ENCODE peak calls at places on chromosomes 3 and 15, in six cellular contexts. One of them, this sample, is unnamed. For H3K4me1, the result is how much of the 10 kb centered on the place peaks cover.

GRCh38 chr3:109118584-109118983 is 650 bp upstream of the MORC1 start:
- DNase-seq in upper lobe of right lung: no peak
- DNase-seq in ovary: no peak
- DNase-seq in endodermal cell: no peak
- DNase-seq in tibial artery: no peak
- DNase-seq in GM23338: no peak
- DNase-seq in this sample: no peak

GRCh38 chr15:67091073-67091965 is 25.9 kb downstream of the SMAD3 start:
- DNase-seq in upper lobe of right lung: no peak
- DNase-seq in ovary: peak
- DNase-seq in endodermal cell: no peak
- DNase-seq in tibial artery: peak
- DNase-seq in GM23338: no peak
- DNase-seq in this sample: no peak

GRCh38 chr3:99895706-99896441 is 78.2 kb downstream of the CMSS1 start:
- DNase-seq in upper lobe of right lung: no peak
- DNase-seq in ovary: no peak
- DNase-seq in endodermal cell: no peak
- DNase-seq in tibial artery: no peak
- DNase-seq in GM23338: no peak
- DNase-seq in this sample: no peak

GRCh38 chr3:60812544-60812943 is 438.7 kb downstream of the FHIT start:
- DNase-seq in upper lobe of right lung: no peak
- DNase-seq in ovary: no peak
- DNase-seq in endodermal cell: no peak
- DNase-seq in tibial artery: no peak
- DNase-seq in GM23338: no peak
- DNase-seq in this sample: no peak

GRCh38 chr15:31202953-31203352 is 101.4 kb upstream of the TRPM1 start:
- DNase-seq in upper lobe of right lung: no peak
- DNase-seq in ovary: no peak
- DNase-seq in endodermal cell: no peak
- DNase-seq in tibial artery: no peak
- DNase-seq in GM23338: no peak
- DNase-seq in this sample: no peak

GRCh38 chr3:193728429-193729087 is 135.6 kb downstream of the OPA1 start:
- DNase-seq in upper lobe of right lung: no peak
- DNase-seq in ovary: no peak
- DNase-seq in endodermal cell: no peak
- DNase-seq in tibial artery: no peak
- DNase-seq in GM23338: no peak
- DNase-seq in this sample: no peak

GRCh38 chr3:148723591-148723990 is 25.9 kb downstream of the AGTR1 start:
- DNase-seq in upper lobe of right lung: no peak
- DNase-seq in ovary: no peak
- DNase-seq in endodermal cell: no peak
- DNase-seq in tibial artery: no peak
- DNase-seq in GM23338: no peak
- DNase-seq in this sample: no peak

GRCh38 chr3:100993309-100993708 is at the start of gene ABI3BP:
- DNase-seq in upper lobe of right lung: peak
- DNase-seq in ovary: peak
- DNase-seq in endodermal cell: peak
- DNase-seq in tibial artery: peak
- DNase-seq in GM23338: no peak
- DNase-seq in this sample: no peak

GRCh38 chr3:158200973-158201372 is 91.1 kb downstream of the RSRC1 start:
- DNase-seq in upper lobe of right lung: no peak
- DNase-seq in ovary: no peak
- DNase-seq in endodermal cell: no peak
- DNase-seq in tibial artery: no peak
- DNase-seq in GM23338: peak
- DNase-seq in this sample: no peak

GRCh38 chr15:51265037-51265555 is 73.3 kb downstream of the CYP19A1 start:
- DNase-seq in upper lobe of right lung: no peak
- DNase-seq in ovary: no peak
- DNase-seq in endodermal cell: no peak
- DNase-seq in tibial artery: no peak
- DNase-seq in GM23338: no peak
- DNase-seq in this sample: no peak

GRCh38 chr3:189737071-189737470 is 105.9 kb downstream of the TP63 start:
- DNase-seq in upper lobe of right lung: no peak
- DNase-seq in ovary: no peak
- DNase-seq in endodermal cell: no peak
- DNase-seq in tibial artery: no peak
- DNase-seq in GM23338: no peak
- DNase-seq in this sample: no peak

GRCh38 chr3:102193255-102193654 is 241.6 kb upstream of the ZPLD1 start:
- DNase-seq in upper lobe of right lung: no peak
- DNase-seq in ovary: no peak
- DNase-seq in endodermal cell: no peak
- DNase-seq in tibial artery: no peak
- DNase-seq in GM23338: no peak
- DNase-seq in this sample: no peak

GRCh38 chr3:175186511-175186910 is 327.4 kb downstream of the NAALADL2 start:
- DNase-seq in upper lobe of right lung: no peak
- DNase-seq in ovary: no peak
- DNase-seq in endodermal cell: no peak
- DNase-seq in tibial artery: no peak
- DNase-seq in GM23338: no peak
- DNase-seq in this sample: no peak

GRCh38 chr15:90300988-90301715 is 35.7 kb downstream of the NGRN start:
- DNase-seq in upper lobe of right lung: peak
- DNase-seq in ovary: peak
- DNase-seq in endodermal cell: peak
- DNase-seq in tibial artery: peak
- DNase-seq in GM23338: peak
- DNase-seq in this sample: peak

GRCh38 chr3:16102905-16103364 is 71.5 kb upstream of the GALNT15 start:
- DNase-seq in upper lobe of right lung: no peak
- DNase-seq in ovary: no peak
- DNase-seq in endodermal cell: no peak
- DNase-seq in tibial artery: no peak
- DNase-seq in GM23338: no peak
- DNase-seq in this sample: no peak

GRCh38 chr3:126961791-126962461 is 21.0 kb upstream of the PLXNA1 start:
- DNase-seq in upper lobe of right lung: no peak
- DNase-seq in ovary: peak
- DNase-seq in endodermal cell: no peak
- DNase-seq in tibial artery: no peak
- DNase-seq in GM23338: no peak
- DNase-seq in this sample: no peak

GRCh38 chr3:168094877-168095610 is 680 bp downstream of the GOLIM4 start:
- DNase-seq in upper lobe of right lung: peak
- DNase-seq in ovary: peak
- DNase-seq in endodermal cell: peak
- DNase-seq in tibial artery: peak
- DNase-seq in GM23338: peak
- DNase-seq in this sample: peak

GRCh38 chr3:165895919-165896318 is 58.7 kb upstream of the BCHE start:
- DNase-seq in upper lobe of right lung: no peak
- DNase-seq in ovary: no peak
- DNase-seq in endodermal cell: peak
- DNase-seq in tibial artery: no peak
- DNase-seq in GM23338: peak
- DNase-seq in this sample: peak

GRCh38 chr15:66883322-66883911 is 181.4 kb downstream of the SMAD6 start:
- DNase-seq in upper lobe of right lung: peak
- DNase-seq in ovary: peak
- DNase-seq in endodermal cell: peak
- DNase-seq in tibial artery: peak
- DNase-seq in GM23338: peak
- DNase-seq in this sample: peak

GRCh38 chr3:190543656-190544055 is 29.8 kb downstream of the IL1RAP start:
- DNase-seq in upper lobe of right lung: no peak
- DNase-seq in ovary: no peak
- DNase-seq in endodermal cell: no peak
- DNase-seq in tibial artery: no peak
- DNase-seq in GM23338: no peak
- DNase-seq in this sample: no peak

GRCh38 chr15:25847066-25847465 is 16.1 kb downstream of the ATP10A start:
- DNase-seq in upper lobe of right lung: no peak
- DNase-seq in ovary: no peak
- DNase-seq in endodermal cell: no peak
- DNase-seq in tibial artery: no peak
- DNase-seq in GM23338: no peak
- DNase-seq in this sample: no peak

GRCh38 chr3:47266709-47267489 is 15.7 kb downstream of the KIF9 start:
- DNase-seq in upper lobe of right lung: no peak
- DNase-seq in ovary: peak
- DNase-seq in endodermal cell: no peak
- DNase-seq in tibial artery: peak
- DNase-seq in GM23338: no peak
- DNase-seq in this sample: peak

GRCh38 chr3:149382091-149382467 is 4.6 kb upstream of the TM4SF1 start:
- DNase-seq in upper lobe of right lung: no peak
- DNase-seq in ovary: no peak
- DNase-seq in endodermal cell: no peak
- DNase-seq in tibial artery: no peak
- DNase-seq in GM23338: no peak
- DNase-seq in this sample: no peak

GRCh38 chr3:102733811-102734574 is 299.2 kb downstream of the ZPLD1 start:
- DNase-seq in upper lobe of right lung: no peak
- DNase-seq in ovary: no peak
- DNase-seq in endodermal cell: no peak
- DNase-seq in tibial artery: no peak
- DNase-seq in GM23338: peak
- DNase-seq in this sample: peak

GRCh38 chr15:67172172-67172571 is 82.3 kb downstream of the AAGAB start:
- DNase-seq in upper lobe of right lung: peak
- DNase-seq in ovary: peak
- DNase-seq in endodermal cell: no peak
- DNase-seq in tibial artery: peak
- DNase-seq in GM23338: no peak
- DNase-seq in this sample: no peak

GRCh38 chr3:59866076-59866475 is 816.3 kb upstream of the CFAP20DC start:
- DNase-seq in upper lobe of right lung: no peak
- DNase-seq in ovary: no peak
- DNase-seq in endodermal cell: no peak
- DNase-seq in tibial artery: no peak
- DNase-seq in GM23338: no peak
- DNase-seq in this sample: no peak

DNA sequence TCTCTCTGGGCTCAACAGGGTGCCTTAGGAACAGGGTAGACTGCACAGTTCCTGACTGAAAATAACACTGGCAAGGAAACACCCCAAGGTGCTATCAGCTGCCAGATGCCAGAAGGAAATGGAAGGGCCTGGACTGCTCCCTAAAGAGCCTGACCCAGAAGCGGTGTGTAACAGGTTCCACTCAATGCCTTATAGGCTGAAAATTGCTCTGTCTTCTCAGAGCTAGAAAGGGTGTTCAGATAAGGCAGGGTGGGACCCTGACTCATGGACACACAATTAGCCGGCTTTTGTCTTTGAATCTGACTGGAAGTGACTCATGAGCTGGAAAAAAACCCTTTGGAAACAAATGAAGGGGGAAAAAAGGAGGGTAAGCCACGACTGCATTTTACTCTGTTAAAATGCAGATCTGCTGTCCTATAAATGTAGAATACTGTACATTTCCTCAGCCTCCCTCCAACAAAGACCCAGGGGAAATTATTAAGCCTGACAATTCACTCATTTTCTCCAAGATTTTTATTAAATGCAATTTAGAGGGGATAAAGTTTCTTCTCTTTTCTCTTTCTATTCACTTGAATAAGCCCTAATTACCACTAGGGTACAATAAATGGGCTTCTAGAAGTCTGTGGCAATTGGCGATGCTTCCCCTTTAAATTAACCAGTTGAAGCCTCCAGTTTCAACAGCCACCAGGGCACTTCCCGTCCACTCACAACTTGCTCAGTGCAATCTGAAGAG is 160.2 kb upstream of the TBL1XR1 start:
- DNase-seq in upper lobe of right lung: no peak
- DNase-seq in ovary: no peak
- DNase-seq in endodermal cell: peak
- DNase-seq in tibial artery: peak
- DNase-seq in GM23338: peak
- DNase-seq in this sample: peak
- H3K4me1 ChIP-seq in upper lobe of right lung: under half
- H3K4me1 ChIP-seq in ovary: under half
- H3K4me1 ChIP-seq in endodermal cell: under half
- H3K4me1 ChIP-seq in tibial artery: half or more
- H3K4me1 ChIP-seq in GM23338: under half
- H3K4me1 ChIP-seq in this sample: under half

DNA sequence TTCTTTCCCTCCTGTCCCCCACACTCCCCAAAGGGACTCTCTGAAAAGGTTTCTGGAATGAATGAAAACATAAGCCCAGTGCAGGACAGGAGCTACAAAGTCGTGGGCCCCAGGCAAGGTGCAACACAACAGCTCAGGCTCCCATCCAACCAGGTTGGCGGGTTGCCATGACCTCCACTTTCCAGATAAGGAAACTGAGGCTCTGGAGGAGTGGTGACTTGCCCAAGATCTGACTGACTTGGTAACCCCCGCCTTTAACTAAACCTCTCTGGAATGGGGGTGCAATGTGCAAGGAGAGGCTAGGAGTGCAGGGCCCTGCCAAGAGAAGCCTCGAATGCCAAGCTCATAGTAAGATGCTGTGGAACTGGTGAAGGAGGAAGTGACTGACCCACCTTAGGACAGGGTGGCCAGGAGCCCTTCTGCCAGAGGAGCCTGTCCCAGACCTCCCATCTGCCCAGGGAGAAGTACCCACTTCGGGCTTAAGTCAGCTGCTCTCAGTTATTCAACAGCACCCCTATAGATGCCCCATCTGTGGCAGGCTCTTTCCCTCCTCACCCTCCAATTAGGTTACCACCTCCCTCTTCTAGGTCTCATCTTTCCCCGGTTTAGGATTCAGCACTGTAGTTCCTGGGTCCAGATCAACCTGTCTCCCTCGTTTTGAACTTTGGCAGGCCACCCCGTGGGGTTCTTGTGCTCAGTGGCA is 545 bp upstream of the TNNC1 start:
- DNase-seq in upper lobe of right lung: peak
- DNase-seq in ovary: peak
- DNase-seq in endodermal cell: peak
- DNase-seq in tibial artery: no peak
- DNase-seq in GM23338: no peak
- DNase-seq in this sample: no peak
- H3K4me3 ChIP-seq in upper lobe of right lung: peak
- H3K4me3 ChIP-seq in ovary: peak
- H3K4me3 ChIP-seq in endodermal cell: no peak
- H3K4me3 ChIP-seq in tibial artery: peak
- H3K4me3 ChIP-seq in GM23338: no peak
- H3K4me3 ChIP-seq in this sample: no peak

DNA sequence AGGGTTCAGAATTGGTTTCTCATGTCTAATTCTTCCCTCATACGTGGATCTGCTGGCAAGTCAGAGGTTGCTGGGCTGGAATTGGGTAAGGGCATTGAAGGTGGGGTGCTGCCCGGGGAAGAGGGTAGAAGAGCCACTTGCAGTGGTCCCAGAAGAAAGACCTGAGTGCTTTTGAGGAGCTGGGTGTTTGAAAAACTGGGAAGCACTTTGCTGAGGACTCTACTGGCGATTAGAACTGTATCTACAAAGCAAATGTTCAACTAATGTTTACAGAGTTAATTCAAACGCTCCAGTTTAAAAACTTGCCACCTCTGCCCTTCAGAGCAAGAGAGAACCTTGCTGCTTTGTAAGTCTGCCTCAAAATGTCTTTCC is 21.9 kb downstream of the TRIM71 start:
- DNase-seq in upper lobe of right lung: peak
- DNase-seq in ovary: no peak
- DNase-seq in endodermal cell: no peak
- DNase-seq in tibial artery: no peak
- DNase-seq in GM23338: no peak
- DNase-seq in this sample: no peak
- H3K4me1 ChIP-seq in upper lobe of right lung: under half
- H3K4me1 ChIP-seq in ovary: under half
- H3K4me1 ChIP-seq in endodermal cell: half or more
- H3K4me1 ChIP-seq in tibial artery: under half
- H3K4me1 ChIP-seq in GM23338: half or more
- H3K4me1 ChIP-seq in this sample: half or more

GRCh38 chr15:55884223-55884622 is 109.2 kb downstream of the NEDD4 start:
- DNase-seq in upper lobe of right lung: no peak
- DNase-seq in ovary: no peak
- DNase-seq in endodermal cell: no peak
- DNase-seq in tibial artery: no peak
- DNase-seq in GM23338: no peak
- DNase-seq in this sample: no peak
- H3K4me3 ChIP-seq in upper lobe of right lung: no peak
- H3K4me3 ChIP-seq in ovary: no peak
- H3K4me3 ChIP-seq in endodermal cell: no peak
- H3K4me3 ChIP-seq in tibial artery: no peak
- H3K4me3 ChIP-seq in GM23338: no peak
- H3K4me3 ChIP-seq in this sample: no peak